ENCODE peak calls at places on chromosomes 1 and 21, in five cellular contexts. C, L, H, W and G are unnamed samples.
A peak's percentile ranks its signal among the peaks of the same experiment; 100 is the strongest.

GRCh38 chr1:3015269-3015635 is 6.0 kb upstream of the ACTRT2 start:
- DNase-seq in C (no peak), L (no peak), H (no peak), W (no peak), G (no peak)

GRCh38 chr1:11280719-11281376 is 7.8 kb downstream of the UBIAD1 start:
- DNase-seq in C (no peak), L (no peak), H (no peak), W (peak; percentile 29), G (no peak)

GRCh38 chr1:86981482-86982311 is 67.3 kb downstream of the HS2ST1 start:
- DNase-seq in C (no peak), L (no peak), H (no peak), W (no peak), G (no peak)

GRCh38 chr1:81812712-81813111 is 12.0 kb downstream of the ADGRL2 start:
- DNase-seq in C (no peak), L (no peak), H (no peak), W (no peak), G (no peak)

GRCh38 chr1:37622131-37622530 is 12.6 kb downstream of the RSPO1 start:
- DNase-seq in C (no peak), L (no peak), H (no peak), W (no peak), G (no peak)

GRCh38 chr1:2856821-2857290 is 55.4 kb upstream of the TTC34 start:
- DNase-seq in C (no peak), L (no peak), H (peak; percentile 41), W (no peak), G (no peak)

GRCh38 chr1:29200905-29201594 is 19.4 kb upstream of the SRSF4 start:
- DNase-seq in C (no peak), L (no peak), H (no peak), W (no peak), G (no peak)

GRCh38 chr1:45254490-45254889 is 48.1 kb upstream of the ZSWIM5 start:
- DNase-seq in C (no peak), L (no peak), H (no peak), W (no peak), G (no peak)

GRCh38 chr1:17030186-17030585 is 18.5 kb upstream of the ATP13A2 start:
- DNase-seq in C (no peak), L (no peak), H (no peak), W (no peak), G (no peak)

GRCh38 chr1:236391008-236391407 is 3.1 kb upstream of the EDARADD start:
- DNase-seq in C (no peak), L (no peak), H (no peak), W (no peak), G (no peak)

GRCh38 chr1:203086992-203087763 is 1.4 kb upstream of the MYOG start:
- DNase-seq in C (no peak), L (no peak), H (no peak), W (no peak), G (no peak)

GRCh38 chr1:93306920-93307319 is 38.8 kb upstream of the DR1 start:
- DNase-seq in C (no peak), L (no peak), H (no peak), W (no peak), G (no peak)

GRCh38 chr1:116498789-116499628 is 71.8 kb downstream of the CD58 start:
- DNase-seq in C (no peak), L (no peak), H (no peak), W (peak; percentile 34), G (no peak)

GRCh38 chr1:186876436-186876835 is 47.7 kb downstream of the PLA2G4A start:
- DNase-seq in C (no peak), L (no peak), H (no peak), W (no peak), G (no peak)
- H3K9me3 ChIP-seq in C (no peaks in the 10 kb centered on the region), L (no peaks in the 10 kb centered on the region), H (no peaks in the 10 kb centered on the region), W (no peaks in the 10 kb centered on the region), G (no peaks in the 10 kb centered on the region)

DNA sequence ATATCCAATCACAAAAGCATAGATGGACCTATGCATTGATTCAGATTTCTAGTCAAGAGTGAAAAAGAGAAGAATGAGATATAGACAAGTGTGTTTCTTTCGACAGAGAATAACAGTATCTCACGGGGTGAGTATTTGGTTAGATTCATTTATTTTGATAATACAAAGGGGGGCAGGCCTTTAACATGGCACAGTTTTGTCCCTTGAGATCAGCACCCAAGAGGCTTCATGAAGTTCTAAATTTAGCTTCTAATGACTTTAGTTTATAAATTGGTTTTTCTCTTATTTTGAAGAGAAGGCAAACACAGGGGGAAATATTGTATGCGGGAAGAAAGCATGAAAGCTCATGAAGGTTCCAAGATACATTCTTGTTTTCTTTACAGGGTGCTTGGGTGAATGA is at the start of gene OR1C1:
- DNase-seq in C (no peak), L (no peak), H (no peak), W (no peak), G (no peak)
- H3K27ac ChIP-seq in C (no peak within 1 kb of the TSS), L (no peak within 1 kb of the TSS), H (no peak within 1 kb of the TSS), W (no peak within 1 kb of the TSS), G (no peak within 1 kb of the TSS)

GRCh38 chr21:22880573-22880972 is 1882.4 kb downstream of the NCAM2 start:
- DNase-seq in C (no peak), L (no peak), H (no peak), W (no peak), G (no peak)
- H3K9me3 ChIP-seq in C (no peaks in the 10 kb centered on the region), L (no peaks in the 10 kb centered on the region), H (no peaks in the 10 kb centered on the region), W (no peaks in the 10 kb centered on the region), G (no peaks in the 10 kb centered on the region)

GRCh38 chr1:227738820-227739219 is 3.6 kb downstream of the SNAP47 start:
- DNase-seq in C (no peak), L (no peak), H (no peak), W (no peak), G (no peak)
- H3K27ac ChIP-seq in C (no peak overlapping the region), L (no peak overlapping the region), H (no peak overlapping the region), W (no peak overlapping the region), G (no peak overlapping the region)

DNA sequence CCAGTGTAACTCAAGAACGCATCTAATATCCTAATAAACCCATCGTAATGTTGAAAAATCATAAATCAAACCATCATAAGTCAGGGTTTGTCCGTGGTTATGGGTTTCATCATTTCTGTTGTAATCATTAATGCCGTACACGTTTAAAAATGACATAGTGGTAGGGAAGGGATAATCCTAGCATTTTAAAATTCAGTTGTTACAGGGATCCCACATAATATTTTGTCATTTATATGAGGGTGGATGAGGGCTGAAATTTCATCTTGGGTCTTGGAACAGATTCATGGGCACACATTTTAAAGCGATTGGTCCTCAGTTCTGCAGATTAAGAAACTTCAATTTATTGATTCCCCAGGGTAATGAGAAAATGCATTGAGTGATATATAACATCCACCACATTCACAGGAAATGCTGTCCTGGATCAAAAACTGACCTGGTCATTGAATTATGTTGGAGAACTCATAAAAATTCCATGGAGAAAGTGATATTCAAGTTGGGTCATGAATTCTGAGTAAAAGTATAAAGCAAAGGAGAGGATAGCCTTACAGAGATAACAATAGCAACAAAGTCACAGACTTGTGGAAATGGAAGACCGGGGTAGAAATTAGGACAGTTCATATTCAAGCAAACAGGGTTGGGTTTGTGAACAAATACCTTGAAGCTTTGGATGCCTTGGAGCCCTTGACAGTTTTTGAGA is 1527.3 kb upstream of the TPTE start:
- DNase-seq in C (no peak), L (no peak), H (no peak), W (no peak), G (no peak)
- H3K9me3 ChIP-seq in C (no peaks in the 10 kb centered on the region), L (no peaks in the 10 kb centered on the region), H (no peaks in the 10 kb centered on the region), W (no peaks in the 10 kb centered on the region), G (no peaks in the 10 kb centered on the region)

DNA sequence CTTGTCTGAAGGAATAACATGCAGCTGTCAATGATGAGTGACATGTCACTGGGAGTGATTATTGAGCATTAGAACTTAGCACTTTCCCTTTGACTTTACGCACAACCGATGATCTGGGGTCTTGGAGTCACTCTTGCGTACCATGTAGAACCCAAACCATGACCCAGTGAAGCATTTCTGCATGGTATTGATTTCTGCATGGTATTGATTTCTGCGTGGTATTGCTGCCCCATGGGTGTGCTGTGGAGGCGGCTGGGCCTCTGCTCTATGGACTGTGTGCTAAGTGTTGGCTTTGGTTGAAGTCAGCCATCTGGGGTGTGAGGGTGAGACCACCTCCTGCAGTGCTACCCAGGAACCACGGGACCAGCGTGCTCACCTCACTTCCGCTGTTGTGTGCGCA is 98.0 kb downstream of the ADARB1 start:
- DNase-seq in C (no peak), L (no peak), H (no peak), W (no peak), G (no peak)
- H3K27ac ChIP-seq in C (no peak overlapping the region), L (no peak overlapping the region), H (no peak overlapping the region), W (no peak overlapping the region), G (no peak overlapping the region)

GRCh38 chr1:152707860-152708259 is at the start of gene LCE4A:
- DNase-seq in C (no peak), L (no peak), H (no peak), W (no peak), G (no peak)
- H3K9me3 ChIP-seq in C (no peaks in the 10 kb centered on the region), L (no peaks in the 10 kb centered on the region), H (no peaks in the 10 kb centered on the region), W (no peaks in the 10 kb centered on the region), G (no peaks in the 10 kb centered on the region)

GRCh38 chr1:204921855-204922516 is 51.3 kb downstream of the NFASC start:
- DNase-seq in C (no peak), L (no peak), H (no peak), W (no peak), G (no peak)

GRCh38 chr1:204920511-204920910 is 49.8 kb downstream of the NFASC start:
- DNase-seq in C (no peak), L (no peak), H (no peak), W (no peak), G (no peak)

GRCh38 chr1:204923209-204923608 is 52.5 kb downstream of the NFASC start:
- DNase-seq in C (no peak), L (no peak), H (no peak), W (no peak), G (no peak)

GRCh38 chr1:204923626-204924012 is 53.0 kb downstream of the NFASC start:
- DNase-seq in C (no peak), L (no peak), H (no peak), W (no peak), G (no peak)

GRCh38 chr1:204920967-204921366 is 50.3 kb downstream of the NFASC start:
- DNase-seq in C (no peak), L (no peak), H (no peak), W (no peak), G (no peak)
- H3K27ac ChIP-seq in C (no peak overlapping the region), L (peak overlapping the region; percentile 61), H (no peak overlapping the region), W (no peak overlapping the region), G (no peak overlapping the region)

GRCh38 chr1:4657920-4658585 is 3.6 kb downstream of the AJAP1 start:
- DNase-seq in C (no peak), L (no peak), H (no peak), W (no peak), G (no peak)
- H3K9me3 ChIP-seq in C (no peaks in the 10 kb centered on the region), L (no peaks in the 10 kb centered on the region), H (no peaks in the 10 kb centered on the region), W (no peaks in the 10 kb centered on the region), G (no peaks in the 10 kb centered on the region)